ENCODE peak calls at places on chromosomes 3 and 15, in five cellular contexts. F, R, V, N and Y are unnamed samples.

GRCh38 chr3:194900886-194901522 is 215.3 kb downstream of the FAM43A start:
- DNase-seq in N (no peak), V (no peak), F (no peak), R (no peak), Y (no peak)

GRCh38 chr3:11240496-11240895 is 31.7 kb upstream of the ATG7 start:
- DNase-seq in F (no peak), R (no peak), V (no peak), N (no peak), Y (peak; percentile 39)

GRCh38 chr3:148366743-148367410 is 330.8 kb upstream of the AGTR1 start:
- DNase-seq in N (peak; percentile 12), F (peak; percentile 32), V (no peak), R (no peak), Y (no peak)

GRCh38 chr15:100602822-100603393 is 519 bp downstream of the ASB7 start:
- DNase-seq in N (no peak), F (peak; percentile 58), R (peak; percentile 79), V (no peak), Y (peak; percentile 59)

GRCh38 chr15:35546581-35547381 is 816 bp upstream of the DPH6 start:
- DNase-seq in R (no peak), F (no peak), N (peak; percentile 1), V (no peak), Y (no peak)

GRCh38 chr15:70491183-70491621 is 272.2 kb downstream of the UACA start:
- DNase-seq in V (no peak), R (peak; percentile 57), F (peak; percentile 63), N (no peak), Y (peak; percentile 51)

GRCh38 chr15:87971076-87971475 is 285.5 kb downstream of the NTRK3 start:
- DNase-seq in F (no peak), V (no peak), R (no peak), N (no peak), Y (no peak)

GRCh38 chr3:88003115-88003755 is 55.6 kb downstream of the CGGBP1 start:
- DNase-seq in N (peak; percentile 28), R (no peak), F (peak; percentile 43), V (no peak), Y (no peak)

GRCh38 chr3:109731639-109732473 is 394.5 kb upstream of the DPPA4 start:
- DNase-seq in F (peak; percentile 67), R (peak; percentile 67), N (peak; percentile 24), V (peak; percentile 5), Y (peak; percentile 4)

GRCh38 chr3:170128259-170128976 is 53.1 kb downstream of the PHC3 start:
- DNase-seq in V (no peak), N (no peak), F (no peak), R (peak; percentile 65), Y (peak; percentile 10)

GRCh38 chr3:158127250-158128219 is 17.6 kb downstream of the RSRC1 start:
- DNase-seq in R (no peak), F (peak; percentile 65), N (no peak), V (no peak), Y (no peak)

GRCh38 chr3:133532951-133533350 is 40.5 kb upstream of the CDV3 start:
- DNase-seq in R (no peak), F (peak; percentile 76), V (no peak), N (no peak), Y (no peak)

GRCh38 chr3:184227481-184227935 is 1.9 kb upstream of the VWA5B2 start:
- DNase-seq in F (no peak), R (peak; percentile 67), V (no peak), N (peak; percentile 67), Y (peak; percentile 27)

GRCh38 chr3:15997274-15997943 is 177.1 kb upstream of the GALNT15 start:
- DNase-seq in F (no peak), R (no peak), N (no peak), V (no peak), Y (no peak)

GRCh38 chr15:64854526-64854925 is 12.8 kb downstream of the PLEKHO2 start:
- DNase-seq in V (no peak), R (no peak), N (no peak), F (no peak), Y (no peak)

GRCh38 chr15:45376300-45376928 is 1.9 kb downstream of the GATM start:
- DNase-seq in F (no peak), N (no peak), R (no peak), V (no peak), Y (no peak)

GRCh38 chr3:43144811-43145490 is 39.1 kb upstream of the POMGNT2 start:
- DNase-seq in V (no peak), F (peak; percentile 66), R (no peak), N (no peak), Y (no peak)